ENCODE peak calls at places on chromosome 20, in five cellular contexts. One of them, this sample, is unnamed.

GRCh38 chr20:44008806-44009678 is 94.4 kb downstream of the TOX2 start:
- DNase-seq in progenitor cell of endocrine pancreas: no peak
- DNase-seq in mesendoderm: no peak
- DNase-seq in HFFc6: no peak
- DNase-seq in GM12865: no peak
- DNase-seq in this sample: no peak

GRCh38 chr20:48142258-48142657 is 357.0 kb upstream of the SULF2 start:
- DNase-seq in GM12865: no peak
- DNase-seq in HFFc6: no peak
- DNase-seq in mesendoderm: no peak
- DNase-seq in progenitor cell of endocrine pancreas: no peak
- DNase-seq in this sample: no peak

GRCh38 chr20:46171909-46172308 is 53.8 kb downstream of the CD40 start:
- DNase-seq in mesendoderm: no peak
- DNase-seq in progenitor cell of endocrine pancreas: no peak
- DNase-seq in GM12865: no peak
- DNase-seq in HFFc6: no peak
- DNase-seq in this sample: no peak

GRCh38 chr20:33490023-33490933 is at the start of gene CBFA2T2:
- DNase-seq in mesendoderm: no peak
- DNase-seq in HFFc6: peak
- DNase-seq in progenitor cell of endocrine pancreas: no peak
- DNase-seq in GM12865: no peak
- DNase-seq in this sample: peak

GRCh38 chr20:19074828-19075516 is 137.5 kb upstream of the SLC24A3 start:
- DNase-seq in HFFc6: no peak
- DNase-seq in GM12865: peak
- DNase-seq in progenitor cell of endocrine pancreas: no peak
- DNase-seq in mesendoderm: peak
- DNase-seq in this sample: peak

GRCh38 chr20:63087236-63087871 is 80.6 kb upstream of the BHLHE23 start:
- DNase-seq in progenitor cell of endocrine pancreas: no peak
- DNase-seq in HFFc6: no peak
- DNase-seq in GM12865: no peak
- DNase-seq in mesendoderm: no peak
- DNase-seq in this sample: no peak

GRCh38 chr20:44730441-44730840 is 15.2 kb upstream of the KCNK15 start:
- DNase-seq in HFFc6: peak
- DNase-seq in mesendoderm: no peak
- DNase-seq in progenitor cell of endocrine pancreas: no peak
- DNase-seq in GM12865: no peak
- DNase-seq in this sample: no peak

GRCh38 chr20:8996817-8997512 is 71.9 kb upstream of the PLCB4 start:
- DNase-seq in mesendoderm: peak
- DNase-seq in progenitor cell of endocrine pancreas: no peak
- DNase-seq in GM12865: no peak
- DNase-seq in HFFc6: no peak
- DNase-seq in this sample: no peak

GRCh38 chr20:34334654-34335407 is 28.2 kb upstream of the ITCH start:
- DNase-seq in HFFc6: no peak
- DNase-seq in GM12865: no peak
- DNase-seq in progenitor cell of endocrine pancreas: no peak
- DNase-seq in mesendoderm: no peak
- DNase-seq in this sample: no peak

GRCh38 chr20:35306931-35307517 is 14.8 kb upstream of the FAM83C start:
- DNase-seq in mesendoderm: peak
- DNase-seq in HFFc6: peak
- DNase-seq in GM12865: peak
- DNase-seq in progenitor cell of endocrine pancreas: peak
- DNase-seq in this sample: peak

GRCh38 chr20:25084616-25085187 is 2.8 kb upstream of the VSX1 start:
- DNase-seq in progenitor cell of endocrine pancreas: no peak
- DNase-seq in mesendoderm: no peak
- DNase-seq in GM12865: no peak
- DNase-seq in HFFc6: no peak
- DNase-seq in this sample: no peak